ENCODE peak calls at places on chromosome 2, in nine cellular contexts. One of them, this sample, is unnamed.

GRCh38 chr2:10188211-10188610 is 65.7 kb downstream of the RRM2 start:
- DNase-seq in ureter: no peak
- DNase-seq in M059J: peak
- DNase-seq in NCI-H226: no peak
- DNase-seq in NCI-H345: no peak
- DNase-seq in aorta: no peak
- DNase-seq in left ventricle myocardium inferior: no peak
- DNase-seq in NCI-H1694 treated with DMSO at 0.1 percent for 48 hours: no peak
- DNase-seq in Kasumi-1: no peak
- DNase-seq in this sample: no peak

GRCh38 chr2:207173651-207174050 is 7.9 kb upstream of the KLF7 start:
- DNase-seq in NCI-H345: no peak
- DNase-seq in NCI-H1694 treated with DMSO at 0.1 percent for 48 hours: no peak
- DNase-seq in aorta: no peak
- DNase-seq in left ventricle myocardium inferior: no peak
- DNase-seq in ureter: no peak
- DNase-seq in Kasumi-1: no peak
- DNase-seq in NCI-H226: no peak
- DNase-seq in M059J: no peak
- DNase-seq in this sample: no peak

GRCh38 chr2:216406861-216407260 is 5.4 kb upstream of the SMARCAL1 start:
- DNase-seq in M059J: no peak
- DNase-seq in NCI-H345: peak
- DNase-seq in left ventricle myocardium inferior: no peak
- DNase-seq in aorta: no peak
- DNase-seq in NCI-H1694 treated with DMSO at 0.1 percent for 48 hours: no peak
- DNase-seq in NCI-H226: no peak
- DNase-seq in ureter: no peak
- DNase-seq in Kasumi-1: no peak
- DNase-seq in this sample: no peak

GRCh38 chr2:222532315-222532714 is 108.0 kb downstream of the SGPP2 start:
- DNase-seq in aorta: no peak
- DNase-seq in NCI-H1694 treated with DMSO at 0.1 percent for 48 hours: no peak
- DNase-seq in NCI-H226: no peak
- DNase-seq in NCI-H345: no peak
- DNase-seq in M059J: no peak
- DNase-seq in left ventricle myocardium inferior: no peak
- DNase-seq in ureter: no peak
- DNase-seq in Kasumi-1: no peak
- DNase-seq in this sample: no peak

GRCh38 chr2:120729410-120730052 is 6.1 kb upstream of the GLI2 start:
- DNase-seq in NCI-H226: peak
- DNase-seq in left ventricle myocardium inferior: no peak
- DNase-seq in M059J: peak
- DNase-seq in NCI-H345: no peak
- DNase-seq in NCI-H1694 treated with DMSO at 0.1 percent for 48 hours: no peak
- DNase-seq in ureter: no peak
- DNase-seq in aorta: no peak
- DNase-seq in Kasumi-1: no peak
- DNase-seq in this sample: peak

GRCh38 chr2:235418918-235419317 is 74.9 kb upstream of the AGAP1 start:
- DNase-seq in ureter: no peak
- DNase-seq in Kasumi-1: no peak
- DNase-seq in aorta: no peak
- DNase-seq in M059J: no peak
- DNase-seq in NCI-H345: no peak
- DNase-seq in left ventricle myocardium inferior: no peak
- DNase-seq in NCI-H1694 treated with DMSO at 0.1 percent for 48 hours: no peak
- DNase-seq in NCI-H226: no peak
- DNase-seq in this sample: no peak

GRCh38 chr2:10036095-10036879 is 7.1 kb upstream of the KLF11 start:
- DNase-seq in M059J: peak
- DNase-seq in aorta: peak
- DNase-seq in NCI-H226: peak
- DNase-seq in Kasumi-1: peak
- DNase-seq in ureter: no peak
- DNase-seq in left ventricle myocardium inferior: peak
- DNase-seq in NCI-H345: no peak
- DNase-seq in NCI-H1694 treated with DMSO at 0.1 percent for 48 hours: peak
- DNase-seq in this sample: peak

GRCh38 chr2:10297950-10298349 is 4.8 kb upstream of the HPCAL1 start:
- DNase-seq in left ventricle myocardium inferior: no peak
- DNase-seq in NCI-H345: no peak
- DNase-seq in Kasumi-1: peak
- DNase-seq in ureter: no peak
- DNase-seq in aorta: peak
- DNase-seq in NCI-H226: peak
- DNase-seq in M059J: peak
- DNase-seq in NCI-H1694 treated with DMSO at 0.1 percent for 48 hours: no peak
- DNase-seq in this sample: peak

GRCh38 chr2:98573426-98573825 is 34.9 kb downstream of the COA5 start:
- DNase-seq in ureter: no peak
- DNase-seq in NCI-H345: no peak
- DNase-seq in left ventricle myocardium inferior: no peak
- DNase-seq in aorta: no peak
- DNase-seq in Kasumi-1: no peak
- DNase-seq in NCI-H1694 treated with DMSO at 0.1 percent for 48 hours: no peak
- DNase-seq in NCI-H226: no peak
- DNase-seq in M059J: no peak
- DNase-seq in this sample: no peak

GRCh38 chr2:123808243-123808642 is 216.8 kb upstream of the CNTNAP5 start:
- DNase-seq in ureter: no peak
- DNase-seq in NCI-H226: no peak
- DNase-seq in aorta: peak
- DNase-seq in M059J: no peak
- DNase-seq in NCI-H1694 treated with DMSO at 0.1 percent for 48 hours: no peak
- DNase-seq in left ventricle myocardium inferior: no peak
- DNase-seq in Kasumi-1: peak
- DNase-seq in NCI-H345: no peak
- DNase-seq in this sample: no peak

GRCh38 chr2:32882911-32883810 is 63.6 kb upstream of the LTBP1 start:
- DNase-seq in M059J: peak
- DNase-seq in ureter: no peak
- DNase-seq in NCI-H1694 treated with DMSO at 0.1 percent for 48 hours: no peak
- DNase-seq in Kasumi-1: no peak
- DNase-seq in aorta: no peak
- DNase-seq in NCI-H345: no peak
- DNase-seq in NCI-H226: no peak
- DNase-seq in left ventricle myocardium inferior: no peak
- DNase-seq in this sample: peak

GRCh38 chr2:238669046-238669445 is 178.8 kb upstream of the TWIST2 start:
- DNase-seq in Kasumi-1: no peak
- DNase-seq in ureter: no peak
- DNase-seq in M059J: peak
- DNase-seq in left ventricle myocardium inferior: no peak
- DNase-seq in NCI-H226: no peak
- DNase-seq in aorta: no peak
- DNase-seq in NCI-H345: no peak
- DNase-seq in NCI-H1694 treated with DMSO at 0.1 percent for 48 hours: no peak
- DNase-seq in this sample: no peak

GRCh38 chr2:205714058-205714776 is 31.9 kb downstream of the NRP2 start:
- DNase-seq in left ventricle myocardium inferior: no peak
- DNase-seq in NCI-H1694 treated with DMSO at 0.1 percent for 48 hours: no peak
- DNase-seq in ureter: no peak
- DNase-seq in NCI-H345: no peak
- DNase-seq in Kasumi-1: peak
- DNase-seq in aorta: no peak
- DNase-seq in M059J: peak
- DNase-seq in NCI-H226: no peak
- DNase-seq in this sample: peak

GRCh38 chr2:16228951-16229350 is 288.6 kb downstream of the MYCN start:
- DNase-seq in NCI-H1694 treated with DMSO at 0.1 percent for 48 hours: no peak
- DNase-seq in NCI-H345: no peak
- DNase-seq in left ventricle myocardium inferior: no peak
- DNase-seq in ureter: no peak
- DNase-seq in aorta: no peak
- DNase-seq in NCI-H226: no peak
- DNase-seq in M059J: no peak
- DNase-seq in Kasumi-1: no peak
- DNase-seq in this sample: no peak

GRCh38 chr2:233201271-233202013 is 50.0 kb upstream of the ATG16L1 start:
- DNase-seq in M059J: no peak
- DNase-seq in left ventricle myocardium inferior: no peak
- DNase-seq in aorta: no peak
- DNase-seq in ureter: no peak
- DNase-seq in Kasumi-1: no peak
- DNase-seq in NCI-H345: no peak
- DNase-seq in NCI-H1694 treated with DMSO at 0.1 percent for 48 hours: no peak
- DNase-seq in NCI-H226: no peak
- DNase-seq in this sample: no peak

GRCh38 chr2:219605607-219605954 is 7.9 kb downstream of the STK11IP start:
- DNase-seq in NCI-H1694 treated with DMSO at 0.1 percent for 48 hours: no peak
- DNase-seq in Kasumi-1: no peak
- DNase-seq in NCI-H345: no peak
- DNase-seq in left ventricle myocardium inferior: no peak
- DNase-seq in M059J: no peak
- DNase-seq in NCI-H226: no peak
- DNase-seq in ureter: no peak
- DNase-seq in aorta: no peak
- DNase-seq in this sample: no peak

GRCh38 chr2:134354611-134355010 is 100.7 kb downstream of the MGAT5 start:
- DNase-seq in NCI-H1694 treated with DMSO at 0.1 percent for 48 hours: no peak
- DNase-seq in Kasumi-1: no peak
- DNase-seq in M059J: no peak
- DNase-seq in ureter: no peak
- DNase-seq in left ventricle myocardium inferior: no peak
- DNase-seq in NCI-H226: no peak
- DNase-seq in aorta: no peak
- DNase-seq in NCI-H345: no peak
- DNase-seq in this sample: no peak

GRCh38 chr2:240374085-240374907 is 61.2 kb upstream of the GPC1 start:
- DNase-seq in left ventricle myocardium inferior: peak
- DNase-seq in NCI-H1694 treated with DMSO at 0.1 percent for 48 hours: no peak
- DNase-seq in aorta: peak
- DNase-seq in ureter: peak
- DNase-seq in M059J: peak
- DNase-seq in NCI-H226: peak
- DNase-seq in NCI-H345: no peak
- DNase-seq in Kasumi-1: no peak
- DNase-seq in this sample: peak

GRCh38 chr2:46825231-46825957 is 90.2 kb downstream of the MCFD2 start:
- DNase-seq in ureter: peak
- DNase-seq in Kasumi-1: no peak
- DNase-seq in NCI-H1694 treated with DMSO at 0.1 percent for 48 hours: no peak
- DNase-seq in aorta: no peak
- DNase-seq in NCI-H226: no peak
- DNase-seq in NCI-H345: no peak
- DNase-seq in M059J: no peak
- DNase-seq in left ventricle myocardium inferior: no peak
- DNase-seq in this sample: no peak

GRCh38 chr2:36163520-36164239 is 191.9 kb upstream of the CRIM1 start:
- DNase-seq in left ventricle myocardium inferior: no peak
- DNase-seq in M059J: no peak
- DNase-seq in Kasumi-1: no peak
- DNase-seq in ureter: no peak
- DNase-seq in NCI-H345: no peak
- DNase-seq in NCI-H226: no peak
- DNase-seq in NCI-H1694 treated with DMSO at 0.1 percent for 48 hours: no peak
- DNase-seq in aorta: no peak
- DNase-seq in this sample: no peak

GRCh38 chr2:219459460-219460311 is 25.0 kb downstream of the SPEG start:
- DNase-seq in Kasumi-1: no peak
- DNase-seq in NCI-H226: peak
- DNase-seq in left ventricle myocardium inferior: peak
- DNase-seq in aorta: no peak
- DNase-seq in M059J: peak
- DNase-seq in NCI-H345: no peak
- DNase-seq in ureter: no peak
- DNase-seq in NCI-H1694 treated with DMSO at 0.1 percent for 48 hours: peak
- DNase-seq in this sample: peak

GRCh38 chr2:199466704-199467461 is 9.1 kb upstream of the SATB2 start:
- DNase-seq in NCI-H345: no peak
- DNase-seq in ureter: no peak
- DNase-seq in M059J: no peak
- DNase-seq in NCI-H1694 treated with DMSO at 0.1 percent for 48 hours: no peak
- DNase-seq in aorta: no peak
- DNase-seq in Kasumi-1: no peak
- DNase-seq in left ventricle myocardium inferior: no peak
- DNase-seq in NCI-H226: no peak
- DNase-seq in this sample: no peak

GRCh38 chr2:43331428-43331827 is 105.0 kb upstream of the ZFP36L2 start:
- DNase-seq in Kasumi-1: peak
- DNase-seq in NCI-H1694 treated with DMSO at 0.1 percent for 48 hours: no peak
- DNase-seq in aorta: no peak
- DNase-seq in ureter: no peak
- DNase-seq in NCI-H226: peak
- DNase-seq in left ventricle myocardium inferior: no peak
- DNase-seq in NCI-H345: no peak
- DNase-seq in M059J: no peak
- DNase-seq in this sample: no peak

GRCh38 chr2:105671156-105671555 is 73.6 kb upstream of the NCK2 start:
- DNase-seq in aorta: peak
- DNase-seq in left ventricle myocardium inferior: peak
- DNase-seq in NCI-H226: no peak
- DNase-seq in M059J: peak
- DNase-seq in Kasumi-1: no peak
- DNase-seq in NCI-H1694 treated with DMSO at 0.1 percent for 48 hours: no peak
- DNase-seq in NCI-H345: no peak
- DNase-seq in ureter: no peak
- DNase-seq in this sample: peak

GRCh38 chr2:216497808-216498366 is 757 bp upstream of the RPL37A start:
- DNase-seq in NCI-H226: no peak
- DNase-seq in Kasumi-1: no peak
- DNase-seq in left ventricle myocardium inferior: no peak
- DNase-seq in aorta: no peak
- DNase-seq in NCI-H1694 treated with DMSO at 0.1 percent for 48 hours: no peak
- DNase-seq in NCI-H345: no peak
- DNase-seq in ureter: no peak
- DNase-seq in M059J: no peak
- DNase-seq in this sample: peak

GRCh38 chr2:63060079-63060482 is 9.5 kb downstream of the OTX1 start:
- DNase-seq in NCI-H345: no peak
- DNase-seq in Kasumi-1: peak
- DNase-seq in aorta: no peak
- DNase-seq in left ventricle myocardium inferior: no peak
- DNase-seq in NCI-H1694 treated with DMSO at 0.1 percent for 48 hours: no peak
- DNase-seq in M059J: no peak
- DNase-seq in NCI-H226: no peak
- DNase-seq in ureter: no peak
- DNase-seq in this sample: peak

GRCh38 chr2:235371018-235371417 is 122.8 kb upstream of the AGAP1 start:
- DNase-seq in M059J: no peak
- DNase-seq in aorta: no peak
- DNase-seq in NCI-H1694 treated with DMSO at 0.1 percent for 48 hours: no peak
- DNase-seq in NCI-H345: no peak
- DNase-seq in Kasumi-1: no peak
- DNase-seq in left ventricle myocardium inferior: no peak
- DNase-seq in NCI-H226: no peak
- DNase-seq in ureter: no peak
- DNase-seq in this sample: no peak

GRCh38 chr2:159798376-159798724 is 342 bp upstream of the CD302 start:
- DNase-seq in NCI-H345: no peak
- DNase-seq in ureter: no peak
- DNase-seq in NCI-H1694 treated with DMSO at 0.1 percent for 48 hours: no peak
- DNase-seq in M059J: no peak
- DNase-seq in NCI-H226: no peak
- DNase-seq in Kasumi-1: no peak
- DNase-seq in left ventricle myocardium inferior: no peak
- DNase-seq in aorta: no peak
- DNase-seq in this sample: no peak

GRCh38 chr2:151817929-151818328 is 10.3 kb downstream of the ARL5A start:
- DNase-seq in ureter: no peak
- DNase-seq in NCI-H1694 treated with DMSO at 0.1 percent for 48 hours: no peak
- DNase-seq in M059J: no peak
- DNase-seq in left ventricle myocardium inferior: no peak
- DNase-seq in Kasumi-1: no peak
- DNase-seq in aorta: no peak
- DNase-seq in NCI-H345: no peak
- DNase-seq in NCI-H226: no peak
- DNase-seq in this sample: no peak

GRCh38 chr2:21041943-21042707 is 1.7 kb downstream of the APOB start:
- DNase-seq in NCI-H345: no peak
- DNase-seq in Kasumi-1: no peak
- DNase-seq in ureter: no peak
- DNase-seq in M059J: no peak
- DNase-seq in NCI-H1694 treated with DMSO at 0.1 percent for 48 hours: no peak
- DNase-seq in left ventricle myocardium inferior: no peak
- DNase-seq in aorta: no peak
- DNase-seq in NCI-H226: no peak
- DNase-seq in this sample: no peak

GRCh38 chr2:101435011-101435862 is 39.7 kb downstream of the RFX8 start:
- DNase-seq in NCI-H1694 treated with DMSO at 0.1 percent for 48 hours: no peak
- DNase-seq in Kasumi-1: no peak
- DNase-seq in aorta: no peak
- DNase-seq in left ventricle myocardium inferior: no peak
- DNase-seq in NCI-H226: peak
- DNase-seq in ureter: no peak
- DNase-seq in NCI-H345: no peak
- DNase-seq in M059J: peak
- DNase-seq in this sample: peak